ENCODE peak calls at places on chromosomes 6 and 20, in seven cellular contexts. J, M, F, H, K, W and L are unnamed samples.

GRCh38 chr6:147238164-147238563 is 33.9 kb downstream of the STXBP5 start:
- DNase-seq in J (no peak), M (no peak), F (no peak), H (no peak), K (no peak), W (no peak), L (no peak)

GRCh38 chr20:15759546-15760216 is 813.6 kb downstream of the KIF16B start:
- DNase-seq in J (no peak), M (no peak), F (peak; percentile 67), H (no peak), K (no peak), W (peak; percentile 43), L (no peak)

GRCh38 chr6:145704153-145704781 is 31.1 kb downstream of the EPM2A start:
- DNase-seq in J (no peak), M (no peak), F (peak; percentile 27), H (no peak), K (no peak), W (no peak), L (peak; percentile 28)

GRCh38 chr6:130520801-130521200 is 155.0 kb downstream of the TMEM200A start:
- DNase-seq in J (no peak), M (no peak), F (no peak), H (no peak), K (no peak), W (no peak), L (no peak)

GRCh38 chr20:60053813-60054190 is 95.6 kb downstream of the CDH26 start:
- DNase-seq in J (no peak), M (no peak), F (no peak), H (no peak), K (no peak), W (no peak), L (no peak)

GRCh38 chr6:150380256-150380655 is 11.4 kb downstream of the IYD start:
- DNase-seq in J (no peak), M (no peak), F (no peak), H (no peak), K (no peak), W (no peak), L (no peak)

GRCh38 chr6:125201961-125202729 is 48.6 kb downstream of the TPD52L1 start:
- DNase-seq in J (peak; percentile 73), M (no peak), F (peak; percentile 90), H (no peak), K (no peak), W (peak; percentile 47), L (no peak)

GRCh38 chr6:49333345-49334120 is 129.5 kb downstream of the MMUT start:
- DNase-seq in J (no peak), M (no peak), F (peak; percentile 35), H (no peak), K (no peak), W (no peak), L (no peak)

GRCh38 chr6:79762370-79762769 is 131.2 kb downstream of the SH3BGRL2 start:
- DNase-seq in J (no peak), M (no peak), F (peak; percentile 19), H (no peak), K (no peak), W (no peak), L (peak; percentile 14)